ENCODE peak calls at places on chromosomes 3 and 15, in six cellular contexts. One of them, this sample, is unnamed.

GRCh38 chr15:83659011-83659811 is 5.3 kb downstream of the ADAMTSL3 start:
- DNase-seq in spleen: no peak
- DNase-seq in hypothalamus: no peak
- DNase-seq in IMR-90: no peak
- DNase-seq in SK-N-DZ: no peak
- DNase-seq in mucosa of gallbladder: peak; percentile 39
- DNase-seq in this sample: no peak

GRCh38 chr3:128950223-128950938 is 43.5 kb downstream of the CFAP92 start:
- DNase-seq in spleen: peak; percentile 29
- DNase-seq in hypothalamus: no peak
- DNase-seq in IMR-90: peak; percentile 38
- DNase-seq in SK-N-DZ: peak; percentile 65
- DNase-seq in mucosa of gallbladder: no peak
- DNase-seq in this sample: peak; percentile 40

GRCh38 chr3:197364410-197365071 is 66.1 kb upstream of the DLG1 start:
- DNase-seq in spleen: no peak
- DNase-seq in hypothalamus: no peak
- DNase-seq in IMR-90: no peak
- DNase-seq in SK-N-DZ: no peak
- DNase-seq in mucosa of gallbladder: no peak
- DNase-seq in this sample: no peak

GRCh38 chr3:22713936-22714335 is 489.2 kb upstream of the UBE2E2 start:
- DNase-seq in spleen: no peak
- DNase-seq in hypothalamus: no peak
- DNase-seq in IMR-90: peak; percentile 4
- DNase-seq in SK-N-DZ: no peak
- DNase-seq in mucosa of gallbladder: no peak
- DNase-seq in this sample: peak; percentile 92

GRCh38 chr15:69522361-69522760 is 69.7 kb downstream of the RPLP1 start:
- DNase-seq in spleen: no peak
- DNase-seq in hypothalamus: no peak
- DNase-seq in IMR-90: no peak
- DNase-seq in SK-N-DZ: no peak
- DNase-seq in mucosa of gallbladder: no peak
- DNase-seq in this sample: no peak

GRCh38 chr3:140170612-140171011 is 235.6 kb downstream of the CLSTN2 start:
- DNase-seq in spleen: no peak
- DNase-seq in hypothalamus: no peak
- DNase-seq in IMR-90: no peak
- DNase-seq in SK-N-DZ: no peak
- DNase-seq in mucosa of gallbladder: no peak
- DNase-seq in this sample: no peak

GRCh38 chr3:11689749-11690148 is 46.0 kb upstream of the VGLL4 start:
- DNase-seq in spleen: no peak
- DNase-seq in hypothalamus: no peak
- DNase-seq in IMR-90: no peak
- DNase-seq in SK-N-DZ: no peak
- DNase-seq in mucosa of gallbladder: no peak
- DNase-seq in this sample: no peak

GRCh38 chr3:106392905-106393304 is 524.1 kb upstream of the CBLB start:
- DNase-seq in spleen: no peak
- DNase-seq in hypothalamus: no peak
- DNase-seq in IMR-90: peak; percentile 26
- DNase-seq in SK-N-DZ: no peak
- DNase-seq in mucosa of gallbladder: no peak
- DNase-seq in this sample: peak; percentile 3

GRCh38 chr3:159804726-159805410 is 183.8 kb upstream of the IL12A start:
- DNase-seq in spleen: no peak
- DNase-seq in hypothalamus: peak; percentile 15
- DNase-seq in IMR-90: peak; percentile 92
- DNase-seq in SK-N-DZ: peak; percentile 77
- DNase-seq in mucosa of gallbladder: peak; percentile 73
- DNase-seq in this sample: peak; percentile 93

GRCh38 chr15:32867313-32867626 is 149.5 kb downstream of the GREM1 start:
- DNase-seq in spleen: no peak
- DNase-seq in hypothalamus: no peak
- DNase-seq in IMR-90: peak; percentile 96
- DNase-seq in SK-N-DZ: no peak
- DNase-seq in mucosa of gallbladder: no peak
- DNase-seq in this sample: peak; percentile 75

GRCh38 chr3:7543294-7543693 is 682.4 kb downstream of the GRM7 start:
- DNase-seq in spleen: no peak
- DNase-seq in hypothalamus: no peak
- DNase-seq in IMR-90: no peak
- DNase-seq in SK-N-DZ: no peak
- DNase-seq in mucosa of gallbladder: no peak
- DNase-seq in this sample: peak; percentile 38

GRCh38 chr3:44899683-44900367 is 25.4 kb downstream of the TGM4 start:
- DNase-seq in spleen: no peak
- DNase-seq in hypothalamus: no peak
- DNase-seq in IMR-90: no peak
- DNase-seq in SK-N-DZ: no peak
- DNase-seq in mucosa of gallbladder: no peak
- DNase-seq in this sample: no peak

GRCh38 chr3:172585954-172586353 is 62.7 kb upstream of the TNFSF10 start:
- DNase-seq in spleen: no peak
- DNase-seq in hypothalamus: no peak
- DNase-seq in IMR-90: no peak
- DNase-seq in SK-N-DZ: no peak
- DNase-seq in mucosa of gallbladder: no peak
- DNase-seq in this sample: no peak

This sample was measured in cardiac fibroblast.